ENCODE peak calls at places on chromosome X, in ten cellular contexts. Y, C, W, P, R, S, V, O, M and U are unnamed samples. For H3K36me3, the result is how much of the 10 kb centered on the place peaks cover.

GRCh38 chrX:153769865-153770605 is 6.0 kb downstream of the PLXNB3 start:
- DNase-seq in Y (no peak), C (no peak), W (no peak), P (peak), R (no peak), S (peak), V (no peak), O (no peak), M (no peak), U (peak)

GRCh38 chrX:122219735-122220134 is 964.3 kb upstream of the GRIA3 start:
- DNase-seq in Y (no peak), C (no peak), W (no peak), P (no peak), R (no peak), S (no peak), V (no peak), O (no peak), M (no peak), U (no peak)

GRCh38 chrX:36431819-36432218 is 512.3 kb downstream of the CFAP47 start:
- DNase-seq in Y (no peak), C (no peak), W (peak), P (no peak), R (no peak), S (no peak), V (no peak), O (no peak), M (no peak), U (no peak)

GRCh38 chrX:49227726-49228125 is 5.4 kb downstream of the CACNA1F start:
- DNase-seq in Y (no peak), C (no peak), W (no peak), P (no peak), R (no peak), S (no peak), V (no peak), O (no peak), M (no peak), U (no peak)

GRCh38 chrX:106005684-106006083 is 32.8 kb downstream of the SERPINA7 start:
- DNase-seq in Y (no peak), C (no peak), W (no peak), P (no peak), R (no peak), S (no peak), V (no peak), O (no peak), M (no peak), U (no peak)

GRCh38 chrX:9148626-9149385 is 114.9 kb upstream of the FAM9B start:
- DNase-seq in Y (no peak), C (no peak), W (peak), P (no peak), R (no peak), S (no peak), V (no peak), O (no peak), M (no peak), U (no peak)

GRCh38 chrX:21666679-21667078 is 8.5 kb upstream of the KLHL34 start:
- DNase-seq in Y (no peak), C (no peak), W (no peak), P (no peak), R (no peak), S (no peak), V (no peak), O (no peak), M (no peak), U (no peak)

GRCh38 chrX:30935985-30936384 is 46.9 kb upstream of the TAB3 start:
- DNase-seq in Y (no peak), C (no peak), W (peak), P (no peak), R (no peak), S (no peak), V (no peak), O (peak), M (no peak), U (peak)

GRCh38 chrX:7169627-7170026 is 21.7 kb upstream of the PUDP start:
- DNase-seq in Y (no peak), C (no peak), W (no peak), P (no peak), R (no peak), S (no peak), V (no peak), O (peak), M (no peak), U (no peak)

GRCh38 chrX:47662144-47662657 is 3.2 kb upstream of the UXT start:
- DNase-seq in Y (no peak), C (no peak), W (peak), P (no peak), R (no peak), S (no peak), V (no peak), O (no peak), M (no peak), U (no peak)

GRCh38 chrX:12975999-12976558 is 1.2 kb downstream of the TMSB4X start:
- DNase-seq in Y (no peak), C (no peak), W (peak), P (peak), R (peak), S (peak), V (peak), O (peak), M (peak), U (no peak)

GRCh38 chrX:45472968-45473367 is 272.3 kb upstream of the DIPK2B start:
- DNase-seq in Y (no peak), C (no peak), W (no peak), P (no peak), R (no peak), S (no peak), V (no peak), O (no peak), M (no peak), U (no peak)

GRCh38 chrX:135737361-135738071 is 24.1 kb downstream of the CT45A1 start:
- DNase-seq in Y (no peak), C (no peak), W (no peak), P (no peak), R (no peak), S (no peak), V (no peak), O (no peak), M (no peak), U (no peak)

GRCh38 chrX:67384403-67384802 is 159.4 kb upstream of the AR start:
- DNase-seq in Y (no peak), C (no peak), W (no peak), P (no peak), R (no peak), S (no peak), V (no peak), O (no peak), M (no peak), U (no peak)

GRCh38 chrX:46686003-46686645 is 72.8 kb downstream of the SLC9A7 start:
- DNase-seq in Y (peak), C (peak), W (peak), P (no peak), R (peak), S (no peak), V (no peak), O (peak), M (peak), U (peak)

GRCh38 chrX:20530319-20530979 is 263.7 kb upstream of the RPS6KA3 start:
- DNase-seq in Y (peak), C (peak), W (peak), P (no peak), R (peak), S (no peak), V (no peak), O (peak), M (peak), U (peak)

GRCh38 chrX:134184936-134185335 is 52.0 kb upstream of the CCDC160 start:
- DNase-seq in Y (no peak), C (no peak), W (no peak), P (no peak), R (no peak), S (no peak), V (no peak), O (no peak), M (no peak), U (no peak)

GRCh38 chrX:9612146-9612505 is 147.3 kb downstream of the TBL1X start:
- DNase-seq in Y (no peak), C (no peak), W (no peak), P (no peak), R (no peak), S (no peak), V (no peak), O (no peak), M (no peak), U (no peak)

DNA sequence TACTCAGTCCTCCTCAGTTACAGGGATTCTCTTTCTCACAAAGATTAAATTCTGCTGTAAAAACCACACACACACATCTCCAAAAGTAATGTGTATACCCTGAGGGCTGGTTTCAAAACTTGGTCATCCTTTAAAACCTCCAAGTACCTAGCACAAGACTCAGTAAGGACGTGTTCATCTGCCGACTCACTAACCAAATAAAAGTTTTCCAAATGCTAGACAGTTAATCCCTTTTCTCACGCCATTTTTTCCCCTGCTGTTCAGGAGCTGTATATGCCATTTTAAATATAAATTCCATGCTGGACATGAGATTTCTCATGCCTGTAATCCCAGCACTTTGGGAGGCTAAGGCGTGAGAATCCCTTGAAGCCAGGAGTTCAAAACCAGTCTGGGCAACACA is 3.9 kb upstream of the SAT1 start:
- DNase-seq in Y (no peak), C (no peak), W (peak), P (no peak), R (no peak), S (no peak), V (no peak), O (no peak), M (no peak), U (no peak)
- H3K27ac ChIP-seq in Y (no peak), C (no peak), W (peak), P (no peak), R (no peak), S (no peak), V (no peak), O (no peak), M (no peak), U (no peak)

DNA sequence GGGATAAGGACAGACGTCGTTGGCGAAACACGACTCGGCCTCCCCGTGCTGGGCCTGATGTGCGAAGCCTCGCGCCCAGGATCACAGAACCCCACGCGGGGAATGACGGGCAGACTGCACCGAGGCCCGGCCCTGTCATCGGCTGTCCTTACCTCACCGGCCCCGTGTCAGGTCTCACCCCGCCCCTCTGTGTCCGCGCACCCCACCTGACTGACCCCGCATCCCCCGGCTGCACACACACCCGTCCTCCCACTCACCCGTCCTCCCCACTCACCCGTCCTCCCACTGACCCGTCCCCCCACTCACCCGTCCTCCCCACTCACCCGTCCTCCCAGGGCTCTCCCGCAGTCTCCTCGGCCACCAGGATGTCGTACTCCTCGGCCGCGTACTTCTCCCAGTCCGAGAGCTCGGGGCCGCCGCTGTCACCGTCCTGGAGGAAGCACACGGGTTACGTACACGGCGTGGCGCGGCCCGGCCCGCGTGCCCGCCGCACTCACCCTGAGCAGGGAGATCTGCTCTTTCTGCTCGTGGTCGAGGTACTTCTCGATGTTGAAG is 19.8 kb upstream of the GTPBP6 start:
- DNase-seq in Y (no peak), C (no peak), W (no peak), P (no peak), R (no peak), S (peak), V (peak), O (no peak), M (no peak), U (no peak)
- H3K36me3 ChIP-seq in Y (under half), C (under half), W (under half), P (under half), R (half or more), S (half or more), V (under half), O (under half), M (under half), U (under half)

DNA sequence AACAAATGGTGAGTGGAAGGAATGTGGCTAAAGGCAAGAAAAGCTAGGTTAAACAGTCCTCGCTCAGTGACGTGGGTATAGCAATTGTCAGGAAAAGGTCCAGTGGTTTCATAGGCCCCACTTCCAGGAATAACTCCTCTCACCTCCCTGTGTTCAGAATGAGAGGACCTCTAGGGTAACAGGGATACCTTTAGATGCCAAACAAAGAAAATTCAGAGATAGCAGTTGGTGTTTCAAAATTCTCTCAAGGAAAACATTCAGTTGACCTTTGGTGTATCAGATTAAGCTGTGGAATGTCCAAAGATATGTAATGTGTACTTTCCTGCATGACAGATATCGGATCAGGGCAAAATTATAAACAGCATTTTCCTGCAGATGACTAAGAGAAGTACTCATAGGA is 155.9 kb downstream of the ARHGAP6 start:
- DNase-seq in Y (no peak), C (no peak), W (peak), P (no peak), R (no peak), S (no peak), V (no peak), O (no peak), M (no peak), U (no peak)
- H3K27ac ChIP-seq in Y (no peak), C (no peak), W (peak), P (no peak), R (no peak), S (no peak), V (no peak), O (no peak), M (no peak), U (no peak)

GRCh38 chrX:113412106-113412505 is 571.5 kb upstream of the AMOT start:
- DNase-seq in Y (no peak), C (no peak), W (no peak), P (no peak), R (no peak), S (no peak), V (no peak), O (no peak), M (no peak), U (no peak)
- H3K36me3 ChIP-seq in Y (under half), C (under half), W (under half), P (under half), R (under half), S (under half), V (under half), O (under half), M (under half), U (under half)

GRCh38 chrX:38612281-38612680 is 50.9 kb downstream of the TSPAN7 start:
- DNase-seq in Y (no peak), C (no peak), W (no peak), P (no peak), R (no peak), S (no peak), V (no peak), O (no peak), M (no peak), U (no peak)

GRCh38 chrX:38618152-38618551 is 56.8 kb downstream of the TSPAN7 start:
- DNase-seq in Y (no peak), C (no peak), W (no peak), P (no peak), R (no peak), S (no peak), V (no peak), O (no peak), M (no peak), U (no peak)

GRCh38 chrX:38616904-38617303 is 55.6 kb downstream of the TSPAN7 start:
- DNase-seq in Y (no peak), C (no peak), W (no peak), P (no peak), R (no peak), S (no peak), V (no peak), O (no peak), M (no peak), U (no peak)

GRCh38 chrX:38610839-38611238 is 49.5 kb downstream of the TSPAN7 start:
- DNase-seq in Y (no peak), C (no peak), W (no peak), P (no peak), R (no peak), S (no peak), V (no peak), O (no peak), M (no peak), U (no peak)

GRCh38 chrX:38614485-38614884 is 53.1 kb downstream of the TSPAN7 start:
- DNase-seq in Y (no peak), C (no peak), W (no peak), P (no peak), R (no peak), S (no peak), V (no peak), O (no peak), M (no peak), U (no peak)
- H3K27ac ChIP-seq in Y (no peak), C (no peak), W (no peak), P (no peak), R (no peak), S (no peak), V (no peak), O (no peak), M (no peak), U (no peak)

GRCh38 chrX:151958101-151958500 is 16.4 kb downstream of the GABRE start:
- DNase-seq in Y (no peak), C (no peak), W (no peak), P (no peak), R (no peak), S (no peak), V (no peak), O (no peak), M (no peak), U (no peak)
- H3K36me3 ChIP-seq in Y (under half), C (under half), W (half or more), P (under half), R (under half), S (under half), V (under half), O (under half), M (under half), U (under half)

GRCh38 chrX:68693481-68694410 is 46.3 kb downstream of the STARD8 start:
- DNase-seq in Y (no peak), C (peak), W (no peak), P (peak), R (peak), S (peak), V (peak), O (peak), M (peak), U (peak)
- H3K27ac ChIP-seq in Y (no peak), C (peak), W (no peak), P (no peak), R (no peak), S (peak), V (peak), O (peak), M (peak), U (peak)

DNA sequence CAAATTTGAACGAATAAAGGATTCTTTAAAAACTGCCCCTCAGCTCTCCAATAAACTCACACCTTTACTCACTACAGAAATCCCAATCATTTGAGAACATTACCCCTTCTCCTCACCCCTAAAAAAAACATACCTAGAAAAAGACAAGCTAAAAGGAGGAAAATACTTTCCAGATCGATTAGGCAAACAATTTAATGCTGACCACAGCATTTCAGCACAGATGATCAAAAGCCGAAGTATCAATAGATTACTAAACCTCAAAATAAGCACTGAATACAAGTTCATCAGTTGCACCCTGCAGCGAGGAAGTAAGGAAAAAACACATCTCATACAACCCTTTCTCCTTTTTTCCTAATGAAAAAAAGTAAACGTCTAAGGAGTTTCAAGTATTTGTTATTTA is 65.5 kb downstream of the MBNL3 start:
- DNase-seq in Y (no peak), C (no peak), W (no peak), P (no peak), R (no peak), S (no peak), V (no peak), O (no peak), M (no peak), U (no peak)
- H3K36me3 ChIP-seq in Y (under half), C (under half), W (under half), P (under half), R (under half), S (under half), V (under half), O (under half), M (under half), U (under half)